ENCODE peak calls at places on chromosomes 11 and 22, in five cellular contexts. One of them, this sample, is unnamed.

GRCh38 chr11:35667257-35667656 is 4.7 kb downstream of the TRIM44 start:
- DNase-seq in bronchial epithelial cell: no peak
- DNase-seq in A549: no peak
- DNase-seq in BJ: no peak
- DNase-seq in OCI-LY7: no peak
- DNase-seq in this sample: no peak

GRCh38 chr11:44437122-44437521 is 127.2 kb upstream of the ALX4 start:
- DNase-seq in BJ: no peak
- DNase-seq in OCI-LY7: no peak
- DNase-seq in bronchial epithelial cell: no peak
- DNase-seq in A549: no peak
- DNase-seq in this sample: no peak

GRCh38 chr11:80727315-80727714 is 1286.5 kb upstream of the TENM4 start:
- DNase-seq in A549: no peak
- DNase-seq in bronchial epithelial cell: peak; percentile 35
- DNase-seq in OCI-LY7: no peak
- DNase-seq in BJ: no peak
- DNase-seq in this sample: no peak

GRCh38 chr11:93054881-93055280 is 85.4 kb downstream of the MTNR1B start:
- DNase-seq in bronchial epithelial cell: peak; percentile 99
- DNase-seq in OCI-LY7: no peak
- DNase-seq in BJ: peak; percentile 77
- DNase-seq in A549: peak; percentile 64
- DNase-seq in this sample: no peak

GRCh38 chr22:21455334-21456089 is 11.7 kb upstream of the TMEM191C start:
- DNase-seq in A549: no peak
- DNase-seq in OCI-LY7: no peak
- DNase-seq in bronchial epithelial cell: no peak
- DNase-seq in BJ: no peak
- DNase-seq in this sample: peak; percentile 1

GRCh38 chr22:25853501-25853900 is 111.5 kb downstream of the MYO18B start:
- DNase-seq in bronchial epithelial cell: no peak
- DNase-seq in OCI-LY7: no peak
- DNase-seq in BJ: no peak
- DNase-seq in A549: no peak
- DNase-seq in this sample: no peak

GRCh38 chr11:11396290-11397042 is 43.4 kb upstream of the CSNK2A3 start:
- DNase-seq in A549: no peak
- DNase-seq in bronchial epithelial cell: peak; percentile 90
- DNase-seq in OCI-LY7: no peak
- DNase-seq in BJ: peak; percentile 77
- DNase-seq in this sample: no peak

GRCh38 chr11:8913961-8914660 is 3.1 kb downstream of the AKIP1 start:
- DNase-seq in A549: peak; percentile 40
- DNase-seq in bronchial epithelial cell: peak; percentile 28
- DNase-seq in OCI-LY7: peak; percentile 70
- DNase-seq in BJ: no peak
- DNase-seq in this sample: peak; percentile 12

GRCh38 chr11:78290293-78291176 is 101.8 kb downstream of the USP35 start:
- DNase-seq in bronchial epithelial cell: peak; percentile 93
- DNase-seq in A549: no peak
- DNase-seq in BJ: peak; percentile 31
- DNase-seq in OCI-LY7: peak; percentile 5
- DNase-seq in this sample: no peak

GRCh38 chr11:131514062-131514461 is 143.6 kb downstream of the NTM start:
- DNase-seq in bronchial epithelial cell: no peak
- DNase-seq in OCI-LY7: no peak
- DNase-seq in A549: no peak
- DNase-seq in BJ: no peak
- DNase-seq in this sample: no peak

GRCh38 chr11:131506376-131506775 is 136.0 kb downstream of the NTM start:
- DNase-seq in OCI-LY7: no peak
- DNase-seq in BJ: no peak
- DNase-seq in A549: no peak
- DNase-seq in bronchial epithelial cell: no peak
- DNase-seq in this sample: no peak

GRCh38 chr11:131512228-131512627 is 141.8 kb downstream of the NTM start:
- DNase-seq in OCI-LY7: no peak
- DNase-seq in A549: no peak
- DNase-seq in BJ: no peak
- DNase-seq in bronchial epithelial cell: no peak
- DNase-seq in this sample: no peak

GRCh38 chr11:131510662-131511061 is 140.2 kb downstream of the NTM start:
- DNase-seq in bronchial epithelial cell: no peak
- DNase-seq in A549: no peak
- DNase-seq in OCI-LY7: no peak
- DNase-seq in BJ: no peak
- DNase-seq in this sample: no peak

GRCh38 chr11:131511794-131512193 is 141.4 kb downstream of the NTM start:
- DNase-seq in BJ: no peak
- DNase-seq in bronchial epithelial cell: peak; percentile 29
- DNase-seq in A549: no peak
- DNase-seq in OCI-LY7: peak; percentile 48
- DNase-seq in this sample: peak; percentile 23
- TF ChIP-seq CTCF in BJ: peak; percentile 50
- TF ChIP-seq CTCF in bronchial epithelial cell: peak; percentile 79
- TF ChIP-seq CTCF in A549: no peak
- TF ChIP-seq CTCF in OCI-LY7: peak; percentile 80
- TF ChIP-seq CTCF in this sample: peak; percentile 67

GRCh38 chr11:59281177-59281576 is 68.5 kb upstream of the MPEG1 start:
- DNase-seq in bronchial epithelial cell: no peak
- DNase-seq in A549: no peak
- DNase-seq in OCI-LY7: no peak
- DNase-seq in BJ: no peak
- DNase-seq in this sample: no peak
- TF ChIP-seq CTCF in bronchial epithelial cell: no peak
- TF ChIP-seq CTCF in A549: no peak
- TF ChIP-seq CTCF in OCI-LY7: peak; percentile 56
- TF ChIP-seq CTCF in BJ: no peak
- TF ChIP-seq CTCF in this sample: no peak

GRCh38 chr11:65261591-65262380 is at the start of gene POLA2:
- DNase-seq in bronchial epithelial cell: peak; percentile 89
- DNase-seq in BJ: peak; percentile 81
- DNase-seq in A549: peak; percentile 96
- DNase-seq in OCI-LY7: peak; percentile 98
- DNase-seq in this sample: peak; percentile 94

GRCh38 chr11:65262381-65262680 is 569 bp downstream of the POLA2 start:
- DNase-seq in OCI-LY7: no peak
- DNase-seq in bronchial epithelial cell: no peak
- DNase-seq in BJ: no peak
- DNase-seq in A549: no peak
- DNase-seq in this sample: no peak

GRCh38 chr11:65262775-65263174 is 1.0 kb downstream of the POLA2 start:
- DNase-seq in BJ: no peak
- DNase-seq in OCI-LY7: peak; percentile 23
- DNase-seq in bronchial epithelial cell: no peak
- DNase-seq in A549: no peak
- DNase-seq in this sample: no peak

GRCh38 chr11:65260756-65261590 is 789 bp upstream of the POLA2 start:
- DNase-seq in BJ: no peak
- DNase-seq in bronchial epithelial cell: no peak
- DNase-seq in OCI-LY7: peak; percentile 8
- DNase-seq in A549: peak; percentile 43
- DNase-seq in this sample: no peak

DNA sequence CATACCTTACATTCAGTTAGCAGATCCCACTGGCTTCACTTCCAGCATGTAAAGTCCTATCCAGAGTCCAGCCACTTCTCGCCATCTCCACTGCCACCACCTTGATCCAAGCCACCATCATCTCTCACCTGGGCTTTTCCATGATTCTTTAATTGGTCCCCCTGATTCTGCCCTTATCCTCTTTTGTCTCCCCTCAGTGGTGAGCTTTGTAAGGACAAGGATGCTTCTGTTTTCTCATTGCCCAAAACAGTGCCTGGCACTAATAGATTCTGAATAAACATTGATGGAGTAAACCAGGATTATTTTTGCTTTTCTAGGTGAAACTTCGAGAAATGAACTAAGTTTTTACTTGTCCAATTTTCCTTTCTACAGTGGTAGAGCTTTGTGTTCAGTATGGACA is 4.4 kb downstream of the POLA2 start:
- DNase-seq in BJ: no peak
- DNase-seq in bronchial epithelial cell: peak; percentile 20
- DNase-seq in A549: no peak
- DNase-seq in OCI-LY7: peak; percentile 33
- DNase-seq in this sample: no peak
- TF ChIP-seq CTCF in BJ: peak; percentile 47
- TF ChIP-seq CTCF in bronchial epithelial cell: peak; percentile 48
- TF ChIP-seq CTCF in A549: no peak
- TF ChIP-seq CTCF in OCI-LY7: peak; percentile 83
- TF ChIP-seq CTCF in this sample: no peak

DNA sequence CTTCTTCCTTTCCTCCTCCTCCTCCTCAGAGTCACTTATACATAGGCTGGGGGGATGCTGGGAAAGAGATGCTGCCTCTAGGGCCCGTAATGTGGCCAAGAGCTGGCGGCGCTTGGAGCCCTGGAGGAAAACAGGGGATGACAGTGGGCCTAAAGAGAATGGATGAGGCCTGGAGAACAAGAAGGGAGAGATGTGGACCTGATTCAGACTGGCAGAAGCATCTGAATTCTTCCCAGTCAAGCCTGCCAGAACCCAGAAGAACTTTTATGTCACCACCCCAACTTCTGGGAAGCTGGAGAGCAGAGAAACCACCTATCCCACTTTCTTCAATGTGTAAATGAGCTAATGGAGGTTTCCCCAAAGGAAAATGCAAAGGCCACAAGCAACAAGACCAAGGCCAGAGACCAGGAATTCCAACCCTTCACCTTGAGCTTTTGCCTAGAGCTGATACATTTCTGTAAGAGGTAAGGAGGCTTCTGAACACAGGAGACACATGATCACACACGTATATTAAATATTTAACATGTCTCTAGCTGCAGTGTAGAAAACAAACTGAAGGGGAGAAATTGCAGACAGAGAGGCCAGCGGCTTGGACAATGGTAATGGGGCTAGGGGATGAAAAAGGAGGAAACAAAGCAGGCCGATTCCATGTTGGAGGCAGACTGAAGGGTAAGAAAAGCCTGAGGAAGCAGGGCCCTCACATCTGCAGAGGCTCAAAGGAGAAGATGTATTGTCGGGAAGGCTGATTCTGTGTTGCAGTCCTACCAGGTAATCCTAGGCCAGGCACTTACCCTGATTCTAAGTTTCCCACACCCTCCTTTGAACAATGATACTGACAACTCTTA is 1.1 kb downstream of the RRP8 start:
- DNase-seq in OCI-LY7: no peak
- DNase-seq in A549: no peak
- DNase-seq in BJ: no peak
- DNase-seq in bronchial epithelial cell: no peak
- DNase-seq in this sample: no peak
- TF ChIP-seq CTCF in OCI-LY7: no peak
- TF ChIP-seq CTCF in A549: no peak
- TF ChIP-seq CTCF in BJ: no peak
- TF ChIP-seq CTCF in bronchial epithelial cell: no peak
- TF ChIP-seq CTCF in this sample: no peak

GRCh38 chr22:37318255-37319109 is 36.2 kb downstream of the CYTH4 start:
- DNase-seq in OCI-LY7: no peak
- DNase-seq in A549: no peak
- DNase-seq in BJ: no peak
- DNase-seq in bronchial epithelial cell: no peak
- DNase-seq in this sample: no peak
- TF ChIP-seq CTCF in OCI-LY7: no peak
- TF ChIP-seq CTCF in A549: peak; percentile 28
- TF ChIP-seq CTCF in BJ: no peak
- TF ChIP-seq CTCF in bronchial epithelial cell: no peak
- TF ChIP-seq CTCF in this sample: no peak